ENCODE peak calls at places on chromosomes 12 and 14, in five cellular contexts. One of them, this sample, is unnamed.

GRCh38 chr12:53239643-53240258 is 7.7 kb upstream of the RARG start:
- DNase-seq in CD8-positive, alpha-beta T cell: no peak
- DNase-seq in prostate gland: no peak
- DNase-seq in heart left ventricle: no peak
- DNase-seq in A549: no peak
- DNase-seq in this sample: no peak

GRCh38 chr14:80901260-80901659 is 40.3 kb downstream of the CEP128 start:
- DNase-seq in A549: no peak
- DNase-seq in prostate gland: no peak
- DNase-seq in CD8-positive, alpha-beta T cell: no peak
- DNase-seq in heart left ventricle: no peak
- DNase-seq in this sample: no peak

GRCh38 chr12:53743277-53744129 is 8.3 kb downstream of the CISTR start:
- DNase-seq in CD8-positive, alpha-beta T cell: peak
- DNase-seq in heart left ventricle: peak
- DNase-seq in prostate gland: peak
- DNase-seq in A549: peak
- DNase-seq in this sample: no peak

GRCh38 chr14:29584992-29585391 is 342.7 kb downstream of the PRKD1 start:
- DNase-seq in CD8-positive, alpha-beta T cell: no peak
- DNase-seq in prostate gland: peak
- DNase-seq in heart left ventricle: peak
- DNase-seq in A549: no peak
- DNase-seq in this sample: no peak

GRCh38 chr14:94026173-94026885 is at the start of gene OTUB2:
- DNase-seq in A549: peak
- DNase-seq in heart left ventricle: peak
- DNase-seq in CD8-positive, alpha-beta T cell: peak
- DNase-seq in prostate gland: peak
- DNase-seq in this sample: peak

GRCh38 chr12:57215668-57216013 is 953 bp upstream of the NXPH4 start:
- DNase-seq in heart left ventricle: no peak
- DNase-seq in A549: no peak
- DNase-seq in prostate gland: no peak
- DNase-seq in CD8-positive, alpha-beta T cell: no peak
- DNase-seq in this sample: no peak

GRCh38 chr14:94867931-94868597 is 98.2 kb upstream of the GSC start:
- DNase-seq in A549: no peak
- DNase-seq in heart left ventricle: no peak
- DNase-seq in prostate gland: no peak
- DNase-seq in CD8-positive, alpha-beta T cell: no peak
- DNase-seq in this sample: no peak

GRCh38 chr12:67370979-67371378 is 101.8 kb downstream of the CAND1 start:
- DNase-seq in prostate gland: no peak
- DNase-seq in A549: no peak
- DNase-seq in CD8-positive, alpha-beta T cell: no peak
- DNase-seq in heart left ventricle: no peak
- DNase-seq in this sample: no peak

GRCh38 chr14:64707661-64708060 is 3.4 kb downstream of the PLEKHG3 start:
- DNase-seq in prostate gland: no peak
- DNase-seq in A549: peak
- DNase-seq in heart left ventricle: no peak
- DNase-seq in CD8-positive, alpha-beta T cell: no peak
- DNase-seq in this sample: no peak

GRCh38 chr14:32814721-32815120 is 124.0 kb upstream of the NPAS3 start:
- DNase-seq in A549: no peak
- DNase-seq in CD8-positive, alpha-beta T cell: no peak
- DNase-seq in heart left ventricle: no peak
- DNase-seq in prostate gland: no peak
- DNase-seq in this sample: no peak

GRCh38 chr12:8780389-8780788 is 42.0 kb upstream of the A2ML1 start:
- DNase-seq in heart left ventricle: no peak
- DNase-seq in prostate gland: peak
- DNase-seq in A549: peak
- DNase-seq in CD8-positive, alpha-beta T cell: no peak
- DNase-seq in this sample: no peak

GRCh38 chr12:56221233-56221756 is 427 bp downstream of the RNF41 start:
- DNase-seq in heart left ventricle: peak
- DNase-seq in A549: peak
- DNase-seq in CD8-positive, alpha-beta T cell: no peak
- DNase-seq in prostate gland: peak
- DNase-seq in this sample: no peak

GRCh38 chr12:47889040-47889439 is 15.8 kb downstream of the VDR start:
- DNase-seq in CD8-positive, alpha-beta T cell: no peak
- DNase-seq in heart left ventricle: no peak
- DNase-seq in A549: no peak
- DNase-seq in prostate gland: no peak
- DNase-seq in this sample: no peak

GRCh38 chr14:91207008-91207407 is 37.5 kb downstream of the GPR68 start:
- DNase-seq in A549: no peak
- DNase-seq in prostate gland: no peak
- DNase-seq in heart left ventricle: no peak
- DNase-seq in CD8-positive, alpha-beta T cell: no peak
- DNase-seq in this sample: no peak

GRCh38 chr12:123151679-123152454 is 977 bp upstream of the PITPNM2 start:
- DNase-seq in heart left ventricle: no peak
- DNase-seq in A549: no peak
- DNase-seq in CD8-positive, alpha-beta T cell: no peak
- DNase-seq in prostate gland: no peak
- DNase-seq in this sample: no peak

GRCh38 chr14:104370256-104370870 is 209.2 kb upstream of the C14orf180 start:
- DNase-seq in heart left ventricle: peak
- DNase-seq in A549: peak
- DNase-seq in CD8-positive, alpha-beta T cell: no peak
- DNase-seq in prostate gland: peak
- DNase-seq in this sample: no peak

GRCh38 chr12:63916561-63917476 is 72.3 kb downstream of the SRGAP1 start:
- DNase-seq in A549: no peak
- DNase-seq in heart left ventricle: no peak
- DNase-seq in CD8-positive, alpha-beta T cell: no peak
- DNase-seq in prostate gland: no peak
- DNase-seq in this sample: no peak

GRCh38 chr12:57216931-57217871 is 607 bp downstream of the NXPH4 start:
- DNase-seq in heart left ventricle: no peak
- DNase-seq in A549: peak
- DNase-seq in prostate gland: no peak
- DNase-seq in CD8-positive, alpha-beta T cell: no peak
- DNase-seq in this sample: no peak

GRCh38 chr14:21711360-21711961 is 37.8 kb upstream of the OR4E1 start:
- DNase-seq in prostate gland: peak
- DNase-seq in heart left ventricle: no peak
- DNase-seq in A549: peak
- DNase-seq in CD8-positive, alpha-beta T cell: peak
- DNase-seq in this sample: no peak

GRCh38 chr14:104844306-104845032 is 20.6 kb upstream of the CEP170B start:
- DNase-seq in heart left ventricle: no peak
- DNase-seq in CD8-positive, alpha-beta T cell: no peak
- DNase-seq in A549: no peak
- DNase-seq in prostate gland: no peak
- DNase-seq in this sample: no peak

GRCh38 chr14:99382781-99383456 is 97.7 kb downstream of the SETD3 start:
- DNase-seq in heart left ventricle: no peak
- DNase-seq in prostate gland: no peak
- DNase-seq in CD8-positive, alpha-beta T cell: no peak
- DNase-seq in A549: peak
- DNase-seq in this sample: no peak

GRCh38 chr12:116075251-116075650 is 202.2 kb downstream of the MED13L start:
- DNase-seq in A549: no peak
- DNase-seq in prostate gland: no peak
- DNase-seq in CD8-positive, alpha-beta T cell: no peak
- DNase-seq in heart left ventricle: no peak
- DNase-seq in this sample: no peak

GRCh38 chr12:103884316-103884715 is 43.3 kb upstream of the NT5DC3 start:
- DNase-seq in A549: no peak
- DNase-seq in CD8-positive, alpha-beta T cell: peak
- DNase-seq in prostate gland: no peak
- DNase-seq in heart left ventricle: no peak
- DNase-seq in this sample: no peak

GRCh38 chr12:45745861-45746277 is 16.4 kb downstream of the ARID2 start:
- DNase-seq in heart left ventricle: no peak
- DNase-seq in A549: no peak
- DNase-seq in prostate gland: no peak
- DNase-seq in CD8-positive, alpha-beta T cell: no peak
- DNase-seq in this sample: no peak

GRCh38 chr12:121610239-121611149 is 15.8 kb upstream of the ORAI1 start:
- DNase-seq in prostate gland: no peak
- DNase-seq in CD8-positive, alpha-beta T cell: no peak
- DNase-seq in heart left ventricle: no peak
- DNase-seq in A549: no peak
- DNase-seq in this sample: no peak

GRCh38 chr14:99592933-99593753 is 10.9 kb downstream of the CCDC85C start:
- DNase-seq in CD8-positive, alpha-beta T cell: no peak
- DNase-seq in A549: no peak
- DNase-seq in prostate gland: no peak
- DNase-seq in heart left ventricle: peak
- DNase-seq in this sample: no peak

GRCh38 chr14:34715108-34715863 is 893 bp upstream of the CFL2 start:
- DNase-seq in heart left ventricle: no peak
- DNase-seq in prostate gland: no peak
- DNase-seq in A549: no peak
- DNase-seq in CD8-positive, alpha-beta T cell: no peak
- DNase-seq in this sample: no peak

GRCh38 chr14:54194501-54194900 is 202.3 kb upstream of the CDKN3 start:
- DNase-seq in prostate gland: no peak
- DNase-seq in heart left ventricle: no peak
- DNase-seq in A549: no peak
- DNase-seq in CD8-positive, alpha-beta T cell: no peak
- DNase-seq in this sample: no peak

GRCh38 chr14:54189358-54190354 is 207.2 kb upstream of the CDKN3 start:
- DNase-seq in A549: no peak
- DNase-seq in prostate gland: no peak
- DNase-seq in CD8-positive, alpha-beta T cell: no peak
- DNase-seq in heart left ventricle: no peak
- DNase-seq in this sample: no peak

GRCh38 chr14:54193871-54194270 is 202.9 kb upstream of the CDKN3 start:
- DNase-seq in prostate gland: no peak
- DNase-seq in heart left ventricle: no peak
- DNase-seq in CD8-positive, alpha-beta T cell: no peak
- DNase-seq in A549: no peak
- DNase-seq in this sample: no peak

GRCh38 chr14:54192610-54193009 is 204.2 kb upstream of the CDKN3 start:
- DNase-seq in A549: no peak
- DNase-seq in heart left ventricle: no peak
- DNase-seq in prostate gland: no peak
- DNase-seq in CD8-positive, alpha-beta T cell: no peak
- DNase-seq in this sample: no peak

GRCh38 chr14:54191846-54192245 is 205.0 kb upstream of the CDKN3 start:
- DNase-seq in A549: no peak
- DNase-seq in heart left ventricle: no peak
- DNase-seq in prostate gland: no peak
- DNase-seq in CD8-positive, alpha-beta T cell: no peak
- DNase-seq in this sample: no peak
- TF ChIP-seq CTCF in A549: no peak
- TF ChIP-seq CTCF in heart left ventricle: no peak
- TF ChIP-seq CTCF in prostate gland: no peak
- TF ChIP-seq CTCF in CD8-positive, alpha-beta T cell: no peak
- TF ChIP-seq CTCF in this sample: no peak

GRCh38 chr12:126139355-126139754 is 1074.1 kb downstream of the AACS start:
- DNase-seq in prostate gland: no peak
- DNase-seq in CD8-positive, alpha-beta T cell: no peak
- DNase-seq in heart left ventricle: no peak
- DNase-seq in A549: no peak
- DNase-seq in this sample: no peak
- TF ChIP-seq CTCF in prostate gland: no peak
- TF ChIP-seq CTCF in CD8-positive, alpha-beta T cell: no peak
- TF ChIP-seq CTCF in heart left ventricle: no peak
- TF ChIP-seq CTCF in A549: no peak
- TF ChIP-seq CTCF in this sample: no peak

GRCh38 chr12:50103351-50103750 is 457 bp upstream of the GPD1 start:
- DNase-seq in prostate gland: no peak
- DNase-seq in CD8-positive, alpha-beta T cell: no peak
- DNase-seq in heart left ventricle: no peak
- DNase-seq in A549: no peak
- DNase-seq in this sample: no peak

GRCh38 chr12:50102186-50102585 is 1.6 kb upstream of the GPD1 start:
- DNase-seq in heart left ventricle: no peak
- DNase-seq in A549: no peak
- DNase-seq in prostate gland: no peak
- DNase-seq in CD8-positive, alpha-beta T cell: no peak
- DNase-seq in this sample: no peak

GRCh38 chr12:50100561-50100960 is 3.2 kb upstream of the GPD1 start:
- DNase-seq in heart left ventricle: no peak
- DNase-seq in A549: no peak
- DNase-seq in prostate gland: no peak
- DNase-seq in CD8-positive, alpha-beta T cell: no peak
- DNase-seq in this sample: no peak

GRCh38 chr12:50102648-50103309 is 1.0 kb upstream of the GPD1 start:
- DNase-seq in heart left ventricle: no peak
- DNase-seq in A549: no peak
- DNase-seq in prostate gland: no peak
- DNase-seq in CD8-positive, alpha-beta T cell: no peak
- DNase-seq in this sample: no peak

GRCh38 chr12:50101663-50102062 is 2.1 kb upstream of the GPD1 start:
- DNase-seq in A549: peak
- DNase-seq in prostate gland: no peak
- DNase-seq in CD8-positive, alpha-beta T cell: no peak
- DNase-seq in heart left ventricle: no peak
- DNase-seq in this sample: no peak
- TF ChIP-seq CTCF in A549: peak
- TF ChIP-seq CTCF in prostate gland: no peak
- TF ChIP-seq CTCF in CD8-positive, alpha-beta T cell: no peak
- TF ChIP-seq CTCF in heart left ventricle: peak
- TF ChIP-seq CTCF in this sample: no peak

DNA sequence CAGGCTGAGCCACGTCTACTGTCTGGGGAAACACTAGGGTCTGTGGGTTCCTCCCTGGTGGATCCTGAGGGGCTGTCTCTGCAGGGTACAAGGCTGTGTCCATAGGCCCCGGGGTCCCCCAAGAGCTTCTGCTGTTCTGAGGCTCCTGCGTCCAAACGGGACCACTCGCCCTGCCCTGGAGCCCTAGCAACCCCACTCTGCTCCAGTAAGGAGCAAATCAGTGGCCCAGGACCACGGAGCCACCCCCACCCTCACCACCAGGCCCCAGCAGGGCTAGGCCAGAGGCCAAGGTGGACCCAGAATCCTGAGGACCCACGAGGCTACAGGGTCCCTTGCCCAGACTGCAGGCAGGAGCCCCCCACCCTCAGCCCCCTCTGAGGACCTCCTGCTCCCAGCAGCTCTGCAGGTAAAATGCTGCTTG is 75.1 kb upstream of the GALNT9 start:
- DNase-seq in heart left ventricle: no peak
- DNase-seq in prostate gland: no peak
- DNase-seq in CD8-positive, alpha-beta T cell: no peak
- DNase-seq in A549: no peak
- DNase-seq in this sample: no peak
- TF ChIP-seq CTCF in heart left ventricle: no peak
- TF ChIP-seq CTCF in prostate gland: no peak
- TF ChIP-seq CTCF in CD8-positive, alpha-beta T cell: no peak
- TF ChIP-seq CTCF in A549: no peak
- TF ChIP-seq CTCF in this sample: no peak